ENCODE peak calls at places on chromosomes 6 and 20, in seven cellular contexts. B is OCI-LY7, H is hepatocyte, P is GM20000, E is AG09309, M is tibial nerve, R is transverse colon. T is an unnamed sample.

GRCh38 chr6:80003841-80004198 is 629 bp upstream of the TTK start:
- DNase-seq in M (peak), H (no peak), B (no peak), R (peak), P (no peak), E (no peak), T (no peak)

GRCh38 chr6:46772038-46772437 is 21.2 kb upstream of the MEP1A start:
- DNase-seq in M (no peak), R (no peak), B (no peak), E (no peak), H (no peak), P (no peak), T (no peak)

GRCh38 chr6:170292778-170293164 is 1.9 kb upstream of the DLL1 start:
- DNase-seq in H (no peak), P (peak), M (no peak), E (no peak), R (no peak), B (no peak), T (no peak)

GRCh38 chr6:42359021-42359420 is 92.7 kb downstream of the TRERF1 start:
- DNase-seq in B (no peak), E (no peak), P (no peak), R (no peak), H (no peak), M (no peak), T (no peak)

GRCh38 chr6:155778336-155778735 is 322.7 kb upstream of the NOX3 start:
- DNase-seq in H (no peak), B (no peak), M (no peak), R (no peak), P (no peak), E (no peak), T (no peak)

GRCh38 chr6:71291991-71292390 is 3.4 kb downstream of the OGFRL1 start:
- DNase-seq in B (no peak), M (no peak), H (no peak), R (no peak), P (no peak), E (no peak), T (no peak)

GRCh38 chr6:7685276-7685675 is 40.6 kb upstream of the BMP6 start:
- DNase-seq in M (no peak), P (no peak), B (no peak), H (no peak), R (no peak), E (no peak), T (no peak)

GRCh38 chr20:33415948-33416347 is 14.6 kb upstream of the CDK5RAP1 start:
- DNase-seq in B (peak), P (no peak), E (no peak), M (peak), R (no peak), H (no peak), T (no peak)

GRCh38 chr6:169981969-169982368 is 230.5 kb downstream of the ERMARD start:
- DNase-seq in P (no peak), E (no peak), H (no peak), B (no peak), M (no peak), R (no peak), T (no peak)

GRCh38 chr6:146985966-146986365 is 218.3 kb upstream of the STXBP5 start:
- DNase-seq in M (no peak), H (no peak), E (no peak), P (no peak), B (no peak), R (no peak), T (no peak)

GRCh38 chr6:47102331-47102730 is 60.2 kb upstream of the ADGRF1 start:
- DNase-seq in M (no peak), E (no peak), H (no peak), R (no peak), B (no peak), P (no peak), T (no peak)

GRCh38 chr6:20350215-20350614 is 51.5 kb upstream of the E2F3 start:
- DNase-seq in M (no peak), R (no peak), E (no peak), P (no peak), H (no peak), B (no peak), T (no peak)

GRCh38 chr20:20292472-20292871 is 75.4 kb upstream of the INSM1 start:
- DNase-seq in E (no peak), H (no peak), M (no peak), B (no peak), R (no peak), P (no peak), T (no peak)

GRCh38 chr6:147970970-147971369 is 371.7 kb upstream of the SASH1 start:
- DNase-seq in H (no peak), R (no peak), M (no peak), B (peak), P (no peak), E (no peak), T (no peak)

GRCh38 chr6:112683926-112684325 is 336.8 kb downstream of the RFPL4B start:
- DNase-seq in R (no peak), H (no peak), B (no peak), P (no peak), M (no peak), E (peak), T (no peak)

GRCh38 chr20:8932192-8933150 is 136.4 kb upstream of the PLCB4 start:
- DNase-seq in B (no peak), P (no peak), E (peak), H (no peak), M (no peak), R (no peak), T (no peak)

GRCh38 chr6:132063738-132064137 is 112.6 kb upstream of the CCN2 start:
- DNase-seq in H (peak), R (no peak), E (no peak), M (peak), P (no peak), B (no peak), T (no peak)

GRCh38 chr6:1619666-1620503 is 10.2 kb downstream of the FOXC1 start:
- DNase-seq in B (no peak), E (no peak), P (peak), M (no peak), H (no peak), R (no peak), T (no peak)

GRCh38 chr20:63023836-63024571 is 17.2 kb upstream of the BHLHE23 start:
- DNase-seq in B (no peak), M (no peak), H (no peak), E (no peak), P (no peak), R (no peak), T (no peak)

GRCh38 chr6:52130440-52130839 is 43.0 kb upstream of the PKHD1 start:
- DNase-seq in P (no peak), E (no peak), B (no peak), H (no peak), R (no peak), M (no peak), T (no peak)

GRCh38 chr6:126963077-126963809 is 155.2 kb upstream of the RSPO3 start:
- DNase-seq in H (no peak), B (no peak), E (no peak), M (no peak), P (no peak), R (no peak), T (no peak)

GRCh38 chr6:148530394-148530923 is 187.8 kb downstream of the SASH1 start:
- DNase-seq in P (peak), E (peak), M (no peak), H (peak), R (no peak), B (peak), T (no peak)

GRCh38 chr20:48795058-48795457 is 32.7 kb downstream of the PREX1 start:
- DNase-seq in R (no peak), H (no peak), P (no peak), B (no peak), E (no peak), M (no peak), T (no peak)

GRCh38 chr6:16576391-16577368 is 184.6 kb downstream of the ATXN1 start:
- DNase-seq in H (no peak), R (peak), E (no peak), P (peak), M (no peak), B (no peak), T (no peak)

GRCh38 chr6:155126727-155127439 is 131.8 kb downstream of the TIAM2 start:
- DNase-seq in E (no peak), B (no peak), P (peak), H (peak), R (no peak), M (no peak), T (no peak)

GRCh38 chr6:25639653-25640052 is 12.4 kb upstream of the SCGN start:
- DNase-seq in E (no peak), H (no peak), P (no peak), R (no peak), M (no peak), B (no peak), T (no peak)

GRCh38 chr20:50039706-50040431 is 57.1 kb downstream of the SNAI1 start:
- DNase-seq in M (no peak), R (no peak), E (no peak), B (no peak), H (no peak), P (no peak), T (no peak)

DNA sequence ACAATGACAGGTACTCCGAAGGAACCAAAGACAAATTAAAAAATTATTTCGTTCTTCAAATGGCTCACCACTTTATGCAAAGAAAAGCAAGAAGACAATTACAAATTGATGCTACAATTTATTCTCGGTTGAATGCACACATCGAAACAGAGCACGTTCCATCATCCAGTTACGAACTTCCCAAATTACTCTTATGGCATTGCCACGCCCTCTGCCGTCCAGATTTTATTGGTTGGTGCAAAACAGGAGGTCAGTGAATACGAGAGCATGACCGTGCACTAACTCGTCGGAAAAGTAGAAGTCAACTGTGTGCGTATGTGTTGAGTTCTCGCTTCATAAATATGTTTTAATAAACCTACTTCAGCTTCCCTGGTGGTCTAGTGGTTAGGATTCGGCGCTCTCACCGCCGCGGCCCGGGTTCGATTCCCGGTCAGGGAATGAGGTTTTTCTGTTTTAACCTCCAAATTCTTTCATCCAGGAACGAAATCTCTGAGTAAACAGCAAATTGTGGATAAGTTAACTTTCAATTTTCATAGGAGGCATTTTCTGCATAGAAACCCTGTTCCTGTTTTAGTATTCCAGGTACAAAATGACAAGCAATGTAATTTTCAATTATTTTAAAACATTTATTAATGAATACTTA is 23.2 kb downstream of the ZNF311 start:
- DNase-seq in M (peak), P (peak), H (peak), B (peak), R (peak), E (peak), T (peak)
- TF ChIP-seq CTCF in M (no peak), P (no peak), H (no peak), B (peak), R (no peak), E (no peak), T (no peak)

GRCh38 chr6:28920281-28920680 is 3.5 kb downstream of the TRIM27 start:
- DNase-seq in H (no peak), E (no peak), R (no peak), M (no peak), P (no peak), B (no peak), T (no peak)

GRCh38 chr6:28922004-28922840 is 1.6 kb downstream of the TRIM27 start:
- DNase-seq in H (peak), B (no peak), P (no peak), M (no peak), E (no peak), R (peak), T (no peak)

GRCh38 chr6:28922841-28923317 is 906 bp downstream of the TRIM27 start:
- DNase-seq in B (peak), M (peak), H (peak), P (peak), E (no peak), R (peak), T (no peak)

GRCh38 chr6:28927856-28928255 is 4.1 kb upstream of the TRIM27 start:
- DNase-seq in R (no peak), E (no peak), M (no peak), P (no peak), B (no peak), H (peak), T (no peak)

DNA sequence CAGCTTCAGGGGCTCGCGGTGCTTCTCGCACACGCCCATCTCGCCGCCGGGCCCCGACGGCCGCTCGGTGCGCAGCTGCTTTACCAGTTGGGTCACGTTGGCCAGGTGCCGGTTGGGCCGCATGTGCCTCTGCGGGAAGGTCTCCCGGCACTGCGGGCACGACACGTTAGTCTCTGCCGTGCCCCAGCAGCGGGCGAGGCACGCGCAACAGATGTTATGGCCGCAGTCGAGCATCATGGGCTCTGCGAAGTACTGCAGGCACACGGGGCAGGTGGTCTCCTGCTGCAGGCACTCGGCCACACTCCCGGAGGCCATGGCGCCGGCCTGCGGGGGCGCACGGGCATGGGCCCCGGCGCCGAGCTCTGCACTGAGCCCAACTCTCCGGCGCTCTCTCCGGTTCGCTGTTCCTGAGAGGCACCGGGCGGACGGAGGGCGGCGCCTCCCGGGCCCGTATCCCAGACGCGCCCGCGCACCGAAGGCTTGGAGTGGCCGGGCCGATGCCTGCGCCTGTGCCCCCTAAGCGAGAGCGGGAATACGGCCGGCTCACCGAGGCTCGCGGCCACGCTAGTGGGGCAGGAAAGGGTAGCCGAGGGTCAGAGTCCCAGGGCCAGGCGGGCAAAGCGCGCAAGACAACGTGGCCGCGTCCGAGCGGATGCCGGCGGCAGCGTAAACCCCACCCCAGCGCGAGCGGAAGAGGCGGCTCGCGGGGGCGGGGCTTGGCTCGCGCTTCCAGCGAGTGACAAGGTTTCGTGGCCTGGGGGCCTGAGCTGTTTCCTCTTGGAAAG is at the start of gene TRIM27:
- DNase-seq in E (no peak), R (peak), H (peak), P (peak), M (peak), B (peak), T (peak)
- TF ChIP-seq CTCF in E (no peak), R (no peak), H (no peak), P (no peak), M (peak), B (peak), T (no peak)

GRCh38 chr6:167015302-167015701 is 16.1 kb downstream of the CEP43 start:
- DNase-seq in M (no peak), B (no peak), H (no peak), P (no peak), R (no peak), E (no peak), T (no peak)

GRCh38 chr6:167020211-167020610 is 21.0 kb downstream of the CEP43 start:
- DNase-seq in R (no peak), B (no peak), E (no peak), H (no peak), M (no peak), P (peak), T (no peak)
- TF ChIP-seq CTCF in R (no peak), B (no peak), E (no peak), H (no peak), M (no peak), P (no peak), T (no peak)

DNA sequence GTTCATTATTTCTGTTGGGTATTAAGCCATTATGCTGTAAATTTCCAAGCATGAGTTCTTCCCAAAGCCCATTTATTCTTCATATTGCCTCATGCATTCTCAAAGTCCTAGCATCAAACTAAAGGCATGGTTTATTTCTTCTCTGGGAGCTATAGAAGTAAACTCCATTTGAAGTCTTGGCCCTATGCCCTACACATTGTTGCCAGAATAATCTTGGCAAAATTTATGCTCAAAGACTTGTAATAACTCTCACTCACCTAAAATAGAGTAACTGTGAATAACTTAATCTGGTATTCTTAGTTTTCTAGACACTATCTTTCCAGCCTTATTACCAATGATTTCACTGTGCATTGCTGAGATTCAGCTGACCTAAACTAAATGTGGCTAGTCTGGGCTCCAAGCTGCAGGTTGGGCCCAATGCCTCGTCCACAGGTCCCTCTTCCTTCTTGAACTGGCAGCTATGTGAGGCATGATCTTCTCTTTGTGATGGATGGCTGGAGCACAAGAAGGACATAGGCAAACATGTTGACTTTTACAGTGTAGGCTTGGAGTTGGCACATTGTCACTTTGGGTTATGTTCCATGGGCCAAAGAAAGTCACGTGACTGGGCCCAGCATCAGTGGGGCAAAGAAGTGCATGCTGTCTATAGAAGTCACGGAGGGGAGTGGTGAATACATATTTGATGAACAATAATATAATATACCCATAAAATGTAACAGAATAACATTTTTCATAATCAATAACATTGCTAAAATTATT is 39.1 kb upstream of the ANKEF1 start:
- DNase-seq in B (no peak), M (no peak), E (no peak), H (no peak), R (no peak), P (no peak), T (no peak)
- TF ChIP-seq CTCF in B (no peak), M (no peak), E (no peak), H (no peak), R (no peak), P (no peak), T (no peak)

GRCh38 chr6:160767647-160768019 is 65.6 kb downstream of the PLG start:
- DNase-seq in R (no peak), P (no peak), M (no peak), B (no peak), E (no peak), H (no peak), T (no peak)
- TF ChIP-seq CTCF in R (no peak), P (no peak), M (no peak), B (no peak), E (no peak), H (no peak), T (peak)

DNA sequence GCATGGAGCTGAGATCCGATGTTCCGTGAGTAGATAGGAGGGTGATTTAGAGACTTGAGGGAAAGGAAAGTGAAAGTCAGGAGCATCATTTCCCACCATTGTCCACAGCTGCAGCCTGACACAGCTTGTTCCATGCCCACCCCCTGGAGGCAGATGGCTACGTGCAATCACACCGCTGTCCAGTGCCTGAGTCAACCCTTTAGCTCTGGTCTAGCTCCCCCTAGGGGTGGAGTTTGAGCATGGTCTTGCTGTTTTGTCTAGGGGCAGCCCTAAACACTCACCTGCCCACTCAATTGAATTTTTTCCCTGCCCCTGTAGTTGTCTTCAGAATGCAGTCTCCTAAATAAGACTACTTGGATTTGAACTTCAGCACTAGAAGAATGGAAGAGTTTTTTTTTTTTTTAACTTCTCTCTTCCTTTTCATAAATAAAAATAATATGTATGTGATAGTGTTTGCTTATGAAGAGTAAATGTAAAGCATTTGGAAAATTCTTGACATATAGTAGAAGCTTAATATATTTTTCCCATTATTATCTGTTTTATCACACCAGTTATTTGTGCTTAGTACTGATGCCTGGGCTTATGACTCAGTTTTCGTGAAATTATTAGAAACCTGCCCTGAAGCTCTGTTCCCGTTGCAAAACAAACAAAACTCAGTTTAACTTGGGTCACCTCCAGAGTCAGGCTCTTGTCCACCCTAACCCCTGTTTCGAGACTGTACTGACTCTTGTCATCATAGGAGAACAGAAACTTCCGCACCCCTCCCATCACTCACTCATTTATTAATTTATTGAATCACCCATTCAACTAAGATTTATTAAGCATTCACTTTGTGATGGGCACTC is 814.8 kb downstream of the MAFB start:
- DNase-seq in R (peak), M (peak), E (no peak), B (peak), P (peak), H (peak), T (peak)
- TF ChIP-seq CTCF in R (peak), M (peak), E (peak), B (peak), P (peak), H (peak), T (peak)

DNA sequence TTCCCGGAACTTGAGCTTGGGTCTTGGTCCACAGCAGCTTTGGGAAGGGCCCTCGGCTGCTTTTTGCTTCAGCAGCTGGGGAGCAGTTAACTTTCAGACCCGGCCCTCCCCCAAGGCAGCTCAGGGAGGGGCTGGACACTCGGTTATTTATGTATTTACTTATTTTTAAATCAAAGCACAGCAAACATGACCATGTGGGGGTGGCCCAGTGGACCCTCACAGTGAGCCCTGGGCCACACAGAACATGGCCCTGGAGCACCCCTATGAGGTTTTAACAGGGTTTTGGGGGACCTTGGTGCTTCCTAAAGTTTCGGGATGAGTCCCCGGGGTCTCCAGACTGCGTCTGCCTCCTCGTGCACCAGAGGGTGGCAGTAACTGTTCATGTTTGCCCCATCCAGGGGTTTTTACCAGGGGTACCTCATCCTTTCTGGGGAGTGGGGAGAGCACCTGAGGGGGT is 26.6 kb upstream of the NPBWR2 start:
- DNase-seq in R (no peak), E (no peak), H (no peak), P (no peak), B (peak), M (no peak), T (no peak)
- TF ChIP-seq CTCF in R (no peak), E (peak), H (peak), P (no peak), B (peak), M (no peak), T (no peak)

T was measured in osteocyte.